ENCODE peak calls at places on chromosomes 11 and 22, in five cellular contexts. J, N, S, L and H are unnamed samples.

GRCh38 chr22:37146507-37147180 is 3.1 kb downstream of the IL2RB start:
- DNase-seq in N (no peak), J (no peak), L (no peak), S (no peak), H (no peak)

GRCh38 chr11:103420593-103420992 is 311.4 kb downstream of the DYNC2H1 start:
- DNase-seq in L (no peak), J (no peak), S (no peak), N (no peak), H (no peak)

GRCh38 chr11:32421992-32422391 is 13.3 kb downstream of the WT1 start:
- DNase-seq in J (no peak), L (no peak), S (no peak), N (no peak), H (no peak)

GRCh38 chr11:43021466-43021865 is 290.3 kb upstream of the API5 start:
- DNase-seq in N (no peak), J (no peak), S (peak), L (no peak), H (no peak)

GRCh38 chr11:94536386-94536785 is 7.3 kb upstream of the FUT4 start:
- DNase-seq in S (no peak), L (no peak), N (no peak), J (no peak), H (no peak)

GRCh38 chr11:134581966-134582787 is 170.1 kb upstream of the B3GAT1 start:
- DNase-seq in N (no peak), S (no peak), L (no peak), J (no peak), H (no peak)

GRCh38 chr11:65960824-65961266 is 689 bp upstream of the SART1 start:
- DNase-seq in N (no peak), S (no peak), J (no peak), L (no peak), H (no peak)

GRCh38 chr11:47161134-47161854 is 15.4 kb downstream of the ARFGAP2 start:
- DNase-seq in J (peak), S (peak), L (peak), N (no peak), H (peak)

GRCh38 chr11:28619870-28620540 is 511.8 kb downstream of the METTL15 start:
- DNase-seq in N (no peak), S (no peak), L (no peak), J (no peak), H (no peak)

GRCh38 chr11:128610765-128611617 is 23.6 kb upstream of the ETS1 start:
- DNase-seq in L (no peak), S (no peak), N (no peak), J (no peak), H (no peak)

GRCh38 chr11:11748706-11749365 is 92.9 kb upstream of the USP47 start:
- DNase-seq in J (no peak), N (no peak), S (no peak), L (no peak), H (no peak)

GRCh38 chr11:18264677-18265542 is 1.2 kb upstream of the SAA1 start:
- DNase-seq in J (no peak), S (no peak), N (no peak), L (no peak), H (no peak)

GRCh38 chr11:18271206-18271605 is 5.1 kb downstream of the SAA1 start:
- DNase-seq in L (no peak), S (no peak), N (no peak), J (no peak), H (no peak)

GRCh38 chr11:18265949-18266348 is at the start of gene SAA1:
- DNase-seq in L (no peak), J (no peak), S (no peak), N (no peak), H (no peak)

DNA sequence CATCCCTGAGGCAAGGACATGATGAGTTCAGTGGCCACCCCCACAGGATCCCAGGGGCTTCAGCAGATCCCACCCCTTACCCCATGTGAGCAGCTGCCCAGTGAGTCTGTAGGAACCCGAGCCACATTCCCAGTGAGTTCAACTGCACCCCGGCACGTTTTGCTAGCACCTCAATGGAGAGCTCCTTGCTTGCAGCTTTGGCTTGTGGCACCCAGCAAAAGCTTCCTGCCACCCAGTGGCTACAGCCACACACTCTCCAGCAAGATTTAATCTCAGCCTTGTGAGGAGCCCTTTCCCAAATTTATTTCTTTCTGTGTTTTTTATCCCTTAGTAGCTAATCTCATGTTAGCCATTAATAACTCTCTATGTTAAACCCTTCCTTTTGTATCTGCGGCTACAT is 4.0 kb downstream of the SAA1 start:
- DNase-seq in J (no peak), N (no peak), S (no peak), L (no peak), H (no peak)
- TF ChIP-seq CTCF in J (no peak), N (no peak), S (no peak), L (no peak), H (no peak)

DNA sequence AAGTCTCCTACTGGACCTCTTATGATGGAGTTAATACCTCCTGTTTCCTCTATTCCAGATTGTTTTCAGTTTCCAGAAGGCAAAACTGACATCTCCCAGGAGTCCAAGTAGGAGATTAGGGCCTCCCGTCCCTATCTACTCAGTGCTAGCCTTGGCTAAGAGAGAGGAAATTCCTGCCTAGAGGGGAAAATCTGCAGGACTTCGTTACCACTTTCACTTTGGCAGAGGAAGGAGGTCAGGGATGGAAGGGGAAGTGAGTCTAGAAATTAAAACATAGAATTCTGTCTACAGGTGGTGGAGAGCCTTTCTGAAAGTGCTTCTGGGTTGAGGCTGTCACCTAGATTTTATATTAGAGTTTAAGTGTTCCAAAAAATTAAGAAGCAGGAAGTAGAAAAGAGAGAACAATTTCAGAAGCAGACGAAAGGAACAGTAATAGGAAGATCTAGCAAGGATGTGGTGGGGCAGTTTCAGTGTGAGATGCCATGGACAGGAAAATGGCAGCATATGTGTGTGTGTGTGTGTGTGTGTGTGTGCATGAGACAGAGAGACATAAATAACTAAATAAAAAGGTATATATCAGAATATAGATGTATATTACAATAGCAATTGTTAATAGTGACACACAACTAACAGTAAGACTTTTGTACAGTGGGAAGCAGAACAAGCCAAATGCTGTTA is 2.4 kb upstream of the TRIM68 start:
- DNase-seq in S (no peak), N (no peak), L (no peak), J (no peak), H (no peak)
- H3K4me3 ChIP-seq in S (no peak), N (no peak), L (peak), J (no peak), H (peak)

DNA sequence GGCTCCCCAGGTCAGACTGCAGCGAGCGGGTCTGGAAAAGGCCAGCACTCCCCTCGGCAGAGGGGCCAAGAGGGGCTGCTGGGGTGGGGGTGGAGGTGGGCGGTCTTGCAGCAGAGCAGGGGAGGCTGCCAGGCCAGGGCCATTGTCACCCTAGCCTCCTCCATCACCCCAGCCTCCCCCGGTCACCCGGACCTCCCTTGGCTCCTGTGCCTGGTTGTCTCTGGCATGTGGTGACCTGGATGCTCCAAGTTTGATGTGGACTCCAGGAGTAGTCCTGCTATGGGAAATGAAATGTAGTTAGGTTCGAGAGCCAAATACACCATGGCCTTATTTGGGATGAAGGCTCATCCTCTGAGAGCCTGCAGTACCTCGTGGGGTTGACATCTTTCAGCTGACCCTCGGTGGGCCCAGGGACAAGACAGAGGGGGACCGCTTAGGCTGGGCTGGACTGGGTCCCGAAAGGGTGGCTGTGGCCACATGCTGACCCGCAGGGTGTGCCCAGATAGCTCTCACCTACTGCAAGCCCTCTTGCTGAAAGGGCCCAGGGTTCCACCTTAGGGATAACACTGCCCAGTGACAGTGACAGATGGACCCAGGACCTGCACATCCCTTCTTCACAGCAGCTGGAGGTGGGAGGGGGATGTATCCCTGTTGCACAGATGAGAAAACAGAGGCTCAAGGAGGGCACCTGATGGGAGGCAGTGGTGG is 24.1 kb downstream of the MRGPRD start:
- DNase-seq in J (no peak), L (no peak), S (no peak), N (no peak), H (no peak)
- TF ChIP-seq POLR2A in J (no peak), L (no peak), S (no peak), N (no peak), H (no peak)

DNA sequence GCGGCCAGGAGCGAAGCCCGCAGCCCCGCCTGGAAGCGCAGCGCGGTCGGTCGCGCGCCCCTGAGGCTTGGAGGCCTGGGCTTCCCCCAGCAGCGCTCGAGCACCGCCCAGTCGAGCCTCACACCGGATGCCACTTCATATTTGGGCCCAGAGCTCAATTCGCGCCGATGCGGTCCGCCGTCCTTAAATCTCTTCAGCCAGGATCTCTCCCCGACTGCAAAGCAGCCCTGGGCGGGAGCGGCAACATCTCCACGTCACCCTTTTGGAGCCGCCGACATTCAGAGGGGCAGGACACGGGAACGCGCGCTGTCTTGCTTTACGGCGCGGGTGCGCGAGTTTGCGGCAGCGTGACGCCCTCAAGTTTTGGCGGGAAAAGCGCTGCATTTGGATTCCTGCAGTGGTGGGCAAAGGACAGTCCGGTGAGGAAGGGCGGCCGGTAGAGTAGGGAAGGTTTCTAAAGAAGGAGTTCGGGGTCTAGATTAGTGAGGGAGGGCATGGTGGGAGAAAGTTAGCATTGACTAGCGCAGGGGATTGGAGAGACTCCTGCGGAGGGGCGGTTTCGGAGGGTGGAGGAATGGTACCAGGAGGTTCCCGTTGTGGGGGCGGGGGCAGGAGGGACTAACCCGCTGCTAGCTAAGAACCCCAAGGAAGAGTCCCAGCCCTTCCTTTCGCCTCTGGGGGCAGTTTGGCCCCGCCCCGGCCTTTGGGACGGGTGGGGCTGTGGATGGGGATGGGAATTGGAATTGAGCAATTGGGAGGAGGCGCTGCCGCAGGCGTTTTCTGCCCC is 824 bp downstream of the CHEK1 start:
- DNase-seq in J (peak), N (peak), S (peak), L (peak), H (peak)
- TF ChIP-seq CTCF in J (no peak), N (no peak), S (no peak), L (no peak), H (no peak)